ENCODE peak calls at places on chromosomes 6 and 20, in eight cellular contexts. Z is effector memory CD8-positive, alpha-beta T cell; W is stimulated activated CD4-positive, alpha-beta T cell treated with anti-CD3 and anti-CD28 coated beads, Interleukin-2, amount 100 ng/mL, for 48 hours; U is NCI-H2081; T is NCI-H1092 treated with DMSO at 0.1 percent for 48 hours; H is AML-193; S is bronchial epithelial cell; I is T-cell. K is an unnamed sample.

GRCh38 chr6:163828038-163828790 is 413.7 kb downstream of the QKI start:
- DNase-seq in Z (no peak), W (no peak), U (no peak), T (no peak), H (no peak), S (no peak), I (no peak), K (peak)

GRCh38 chr6:160767647-160768019 is 65.6 kb downstream of the PLG start:
- DNase-seq in Z (no peak), W (no peak), U (no peak), T (no peak), H (no peak), S (no peak), I (no peak), K (no peak)

GRCh38 chr20:62576815-62577214 is 65.5 kb upstream of the SLCO4A1 start:
- DNase-seq in Z (no peak), W (no peak), U (no peak), T (no peak), H (no peak), S (no peak), I (no peak), K (peak)

GRCh38 chr20:16167423-16167822 is 405.8 kb downstream of the KIF16B start:
- DNase-seq in Z (no peak), W (no peak), U (no peak), T (no peak), H (no peak), S (no peak), I (no peak), K (no peak)

GRCh38 chr6:166534658-166535406 is 51.6 kb downstream of the RAMACL start:
- DNase-seq in Z (no peak), W (no peak), U (no peak), T (no peak), H (no peak), S (no peak), I (no peak), K (no peak)

GRCh38 chr20:38092260-38092857 is 58.8 kb downstream of the RPRD1B start:
- DNase-seq in Z (no peak), W (no peak), U (no peak), T (no peak), H (no peak), S (no peak), I (no peak), K (no peak)

GRCh38 chr6:37155394-37156312 is 14.3 kb upstream of the PIM1 start:
- DNase-seq in Z (no peak), W (peak), U (no peak), T (no peak), H (no peak), S (no peak), I (peak), K (no peak)

GRCh38 chr6:53437557-53438202 is 88.9 kb upstream of the ELOVL5 start:
- DNase-seq in Z (peak), W (no peak), U (peak), T (peak), H (peak), S (peak), I (peak), K (no peak)

GRCh38 chr6:68680244-68680643 is 45.2 kb downstream of the ADGRB3 start:
- DNase-seq in Z (no peak), W (no peak), U (no peak), T (no peak), H (no peak), S (no peak), I (no peak), K (no peak)

GRCh38 chr6:93751969-93752368 is 332.6 kb upstream of the EPHA7 start:
- DNase-seq in Z (no peak), W (no peak), U (no peak), T (no peak), H (no peak), S (no peak), I (no peak), K (no peak)

GRCh38 chr6:7975764-7976146 is 65.2 kb upstream of the TXNDC5 start:
- DNase-seq in Z (no peak), W (no peak), U (no peak), T (no peak), H (no peak), S (no peak), I (no peak), K (peak)

GRCh38 chr6:167742719-167743303 is 83.9 kb upstream of the AFDN start:
- DNase-seq in Z (no peak), W (no peak), U (no peak), T (no peak), H (no peak), S (peak), I (no peak), K (no peak)

GRCh38 chr6:70954750-70955149 is 2.1 kb downstream of the B3GAT2 start:
- DNase-seq in Z (no peak), W (no peak), U (no peak), T (no peak), H (no peak), S (no peak), I (no peak), K (no peak)

GRCh38 chr6:151900256-151900655 is 92.8 kb downstream of the ESR1 start:
- DNase-seq in Z (no peak), W (no peak), U (no peak), T (no peak), H (no peak), S (peak), I (no peak), K (no peak)

GRCh38 chr6:160435935-160436334 is 87.8 kb downstream of the SLC22A3 start:
- DNase-seq in Z (no peak), W (no peak), U (no peak), T (no peak), H (no peak), S (no peak), I (no peak), K (no peak)

GRCh38 chr6:90494067-90494773 is 92.7 kb downstream of the MAP3K7 start:
- DNase-seq in Z (no peak), W (no peak), U (no peak), T (no peak), H (no peak), S (no peak), I (no peak), K (no peak)

K was measured in left ventricle myocardium superior.